ENCODE peak calls at places on chromosomes 7 and 10, in four cellular contexts. Z is adrenal gland, B is stomach, Y is mammary epithelial cell. G is an unnamed sample.

GRCh38 chr10:101694674-101695403 is at the start of gene FBXW4:
- DNase-seq in Z (peak; percentile 48), B (peak; percentile 68), Y (peak; percentile 33), G (no peak)

GRCh38 chr7:113199841-113200240 is 81.5 kb upstream of the SMIM30 start:
- DNase-seq in Y (peak; percentile 52), B (no peak), Z (no peak), G (peak; percentile 52)

GRCh38 chr7:100107125-100107737 is 5.8 kb downstream of the AP4M1 start:
- DNase-seq in B (no peak), Z (no peak), Y (no peak), G (no peak)

GRCh38 chr10:130607386-130607785 is 471.2 kb downstream of the GLRX3 start:
- DNase-seq in B (no peak), Z (no peak), Y (no peak), G (no peak)

GRCh38 chr7:2104107-2104710 is 128.5 kb downstream of the MAD1L1 start:
- DNase-seq in Z (peak; percentile 76), B (peak; percentile 67), Y (no peak), G (peak; percentile 44)

GRCh38 chr7:64880322-64881297 is 22.5 kb upstream of the ZNF273 start:
- DNase-seq in B (peak; percentile 13), Y (no peak), Z (peak; percentile 13), G (no peak)

GRCh38 chr10:18214692-18215563 is 74.7 kb downstream of the CACNB2 start:
- DNase-seq in B (no peak), Z (peak; percentile 64), Y (peak; percentile 17), G (peak; percentile 70)

GRCh38 chr7:41886257-41886905 is 183.5 kb upstream of the INHBA start:
- DNase-seq in Z (peak; percentile 36), Y (peak; percentile 43), B (no peak), G (peak; percentile 86)

GRCh38 chr7:129222064-129222463 is 2.8 kb upstream of the AHCYL2 start:
- DNase-seq in Y (no peak), B (no peak), Z (no peak), G (no peak)

GRCh38 chr7:30390872-30391646 is 87.5 kb downstream of the NOD1 start:
- DNase-seq in Y (no peak), B (no peak), Z (no peak), G (no peak)

GRCh38 chr7:108326938-108327337 is 129.3 kb downstream of the NRCAM start:
- DNase-seq in B (no peak), Z (no peak), Y (no peak), G (no peak)

GRCh38 chr10:102546606-102547310 is 43.0 kb downstream of the SUFU start:
- DNase-seq in B (no peak), Z (no peak), Y (no peak), G (peak; percentile 48)

GRCh38 chr7:37287093-37287492 is 161.6 kb downstream of the ELMO1 start:
- DNase-seq in B (no peak), Y (no peak), Z (no peak), G (no peak)

GRCh38 chr10:124614003-124614659 is 130.0 kb downstream of the FAM53B start:
- DNase-seq in B (no peak), Z (no peak), Y (no peak), G (no peak)

GRCh38 chr7:46764100-46764941 is 817.6 kb downstream of the TNS3 start:
- DNase-seq in Z (peak; percentile 90), Y (peak; percentile 96), B (peak; percentile 44), G (peak; percentile 95)

GRCh38 chr10:110516815-110517492 is 19.2 kb downstream of the DUSP5 start:
- DNase-seq in Y (no peak), B (no peak), Z (no peak), G (no peak)

GRCh38 chr10:112052176-112052575 is 131.4 kb downstream of the GPAM start:
- DNase-seq in B (no peak), Z (no peak), Y (no peak), G (no peak)

GRCh38 chr7:159042639-159043101 is 102.0 kb downstream of the VIPR2 start:
- DNase-seq in B (peak; percentile 22), Y (no peak), Z (peak; percentile 9), G (no peak)

GRCh38 chr10:633279-634245 is 55.9 kb downstream of the DIP2C start:
- DNase-seq in B (peak; percentile 53), Y (no peak), Z (no peak), G (no peak)

GRCh38 chr7:30322656-30323355 is 38.4 kb downstream of the ZNRF2 start:
- DNase-seq in Y (peak; percentile 87), Z (no peak), B (no peak), G (no peak)

GRCh38 chr10:13816195-13816926 is 229.6 kb downstream of the PRPF18 start:
- DNase-seq in Z (peak; percentile 56), Y (peak; percentile 13), B (peak; percentile 88), G (peak; percentile 97)

GRCh38 chr7:66554326-66554725 is 74.4 kb upstream of the KCTD7 start:
- DNase-seq in Y (no peak), Z (no peak), B (no peak), G (no peak)

GRCh38 chr10:127736915-127737562 is at the start of gene FOXI2:
- DNase-seq in Z (no peak), B (no peak), Y (no peak), G (no peak)

GRCh38 chr7:25073451-25073850 is 51.6 kb downstream of the CYCS start:
- DNase-seq in Y (no peak), B (no peak), Z (peak; percentile 42), G (peak; percentile 18)
- H3K4me3 ChIP-seq in Y (no peak overlapping the region), B (no peak overlapping the region), Z (no peak overlapping the region), G (no peak overlapping the region)

GRCh38 chr10:76311752-76312699 is 880.6 kb downstream of the LRMDA start:
- DNase-seq in B (peak; percentile 43), Y (peak; percentile 16), Z (peak; percentile 44), G (no peak)
- TF ChIP-seq CTCF in B (peak; percentile 30), Y (peak; percentile 66), Z (peak; percentile 33), G (peak; percentile 9)

GRCh38 chr7:94394399-94395140 is at the start of gene COL1A2:
- DNase-seq in Y (no peak), B (peak; percentile 32), Z (peak; percentile 49), G (peak; percentile 87)

GRCh38 chr7:94393251-94393758 is 1.4 kb upstream of the COL1A2 start:
- DNase-seq in B (no peak), Z (no peak), Y (no peak), G (no peak)

GRCh38 chr7:94392391-94392782 is 2.3 kb upstream of the COL1A2 start:
- DNase-seq in Z (no peak), Y (no peak), B (no peak), G (no peak)

GRCh38 chr7:94395141-94396041 is 696 bp downstream of the COL1A2 start:
- DNase-seq in Y (peak; percentile 63), B (peak; percentile 28), Z (peak; percentile 69), G (peak; percentile 89)

GRCh38 chr7:94394058-94394398 is 667 bp upstream of the COL1A2 start:
- DNase-seq in B (no peak), Z (no peak), Y (no peak), G (no peak)
- H3K4me3 ChIP-seq in B (peak overlapping the region; percentile 50), Z (no peak overlapping the region), Y (no peak overlapping the region), G (peak overlapping the region; percentile 99)

DNA sequence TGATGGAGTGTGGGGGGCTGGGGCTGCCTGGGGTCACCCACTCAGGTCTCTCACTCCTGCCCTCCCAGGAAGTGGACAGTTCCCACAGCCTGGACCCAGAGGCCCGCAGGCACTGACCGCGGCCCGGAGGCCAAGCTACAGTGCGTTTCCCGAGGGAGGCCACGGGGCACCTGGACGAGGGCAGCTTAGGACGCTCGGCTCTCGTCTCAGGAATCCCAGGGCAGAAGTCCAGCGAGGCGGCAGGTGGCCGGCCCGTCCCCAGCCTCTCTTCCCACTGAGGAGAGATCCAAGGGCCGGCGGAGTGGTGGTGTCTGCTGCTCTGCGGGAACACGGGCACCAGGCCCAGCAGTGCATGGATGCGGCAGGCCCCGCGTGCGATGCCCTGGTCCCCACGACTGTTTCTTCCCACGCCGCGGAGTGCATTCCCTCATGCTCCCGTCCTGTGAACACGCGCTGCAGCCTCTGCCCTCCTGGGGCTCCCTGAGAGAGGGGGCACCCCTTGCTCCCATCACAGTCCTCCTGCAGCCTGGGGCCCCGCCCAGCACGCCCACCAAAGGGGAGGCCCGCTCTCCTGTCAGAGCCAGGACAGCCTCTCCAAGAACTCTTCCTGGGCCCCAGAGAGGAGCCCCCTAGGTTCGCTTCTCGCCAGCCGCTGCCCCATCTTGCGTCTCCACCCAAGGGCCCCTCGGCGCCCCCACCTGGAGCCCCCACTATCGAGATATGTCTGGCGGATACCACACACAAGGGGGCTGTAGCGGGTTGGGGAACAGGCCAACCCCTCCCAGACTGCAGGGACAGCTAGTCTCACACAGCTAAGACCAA is 24.3 kb upstream of the GPR146 start:
- DNase-seq in Y (no peak), Z (no peak), B (no peak), G (no peak)
- TF ChIP-seq CTCF in Y (no peak), Z (no peak), B (no peak), G (no peak)

DNA sequence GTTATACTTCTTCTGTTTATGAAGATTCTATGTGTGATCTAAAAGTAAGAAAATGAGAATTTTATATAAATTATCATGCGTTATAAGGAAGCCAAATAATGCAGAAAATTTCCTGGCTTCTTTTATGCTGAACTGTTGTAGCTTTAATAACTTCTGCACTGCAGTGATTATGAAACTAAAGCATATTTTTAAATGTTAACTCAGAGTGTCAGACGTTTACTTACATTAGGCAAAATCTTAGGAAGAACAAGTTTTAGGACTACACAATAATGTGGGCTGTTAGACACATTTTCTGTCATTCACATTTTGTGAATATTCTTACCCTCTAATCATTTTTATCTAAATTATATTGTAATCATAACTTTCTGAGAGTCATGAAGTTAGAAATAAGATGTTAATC is 22.0 kb downstream of the GRM3 start:
- DNase-seq in Z (no peak), Y (no peak), B (no peak), G (no peak)
- H3K4me3 ChIP-seq in Z (no peak overlapping the region), Y (no peak overlapping the region), B (no peak overlapping the region), G (no peak overlapping the region)